ENCODE peak calls at places on chromosomes 6 and 20, in ten cellular contexts. Y is RWPE1, T is spleen, J is endothelial cell of umbilical vein, Q is HCT116, K is tibial artery, M is astrocyte, B is GM12878, H is colonic mucosa, I is Peyer's patch. A is an unnamed sample.
A peak's percentile ranks its signal among the peaks of the same experiment; 100 is the strongest.

GRCh38 chr6:128208851-128209580 is 308.2 kb upstream of the THEMIS start:
- DNase-seq in H (no peak), I (no peak), B (no peak), Q (no peak), T (no peak), Y (peak; percentile 42), J (peak; percentile 24), K (no peak), M (peak; percentile 69), A (peak; percentile 62)

GRCh38 chr6:75493400-75494064 is at the start of gene FILIP1:
- DNase-seq in H (no peak), Q (no peak), J (no peak), K (peak; percentile 80), M (no peak), Y (no peak), T (no peak), I (no peak), B (no peak), A (peak; percentile 87)

GRCh38 chr20:2210646-2211556 is 84.9 kb upstream of the TGM3 start:
- DNase-seq in I (no peak), T (no peak), J (peak; percentile 52), Y (peak; percentile 59), H (peak; percentile 31), B (no peak), K (no peak), Q (no peak), M (peak; percentile 65), A (peak; percentile 53)

GRCh38 chr6:26420607-26421235 is 18.6 kb downstream of the BTN3A1 start:
- DNase-seq in H (peak; percentile 49), K (no peak), M (peak; percentile 33), T (no peak), Y (peak; percentile 17), I (no peak), Q (peak; percentile 35), J (peak; percentile 54), B (no peak), A (peak; percentile 31)

GRCh38 chr20:483791-484644 is 21.7 kb upstream of the TBC1D20 start:
- DNase-seq in M (no peak), B (no peak), Y (no peak), Q (no peak), H (no peak), T (no peak), K (peak; percentile 72), J (peak; percentile 2), I (no peak), A (no peak)

GRCh38 chr6:106751501-106752252 is 122.3 kb downstream of the QRSL1 start:
- DNase-seq in Q (no peak), T (no peak), H (peak; percentile 69), I (no peak), B (no peak), J (no peak), Y (peak; percentile 98), M (peak; percentile 4), K (no peak), A (no peak)

GRCh38 chr20:57621426-57622200 is 1.4 kb upstream of the ZBP1 start:
- DNase-seq in K (peak; percentile 51), T (no peak), H (peak; percentile 20), J (no peak), M (no peak), Y (peak; percentile 38), I (no peak), Q (no peak), B (no peak), A (no peak)

GRCh38 chr20:24100370-24101011 is 111.9 kb upstream of the GGTLC1 start:
- DNase-seq in M (no peak), T (no peak), H (peak; percentile 40), I (no peak), Q (peak; percentile 18), Y (peak; percentile 13), B (no peak), J (peak; percentile 64), K (no peak), A (peak; percentile 76)

GRCh38 chr6:170124836-170125235 is 166.0 kb downstream of the DLL1 start:
- DNase-seq in Y (peak; percentile 86), H (peak; percentile 25), M (no peak), B (no peak), Q (no peak), I (peak; percentile 49), T (peak; percentile 51), J (no peak), K (peak; percentile 19), A (no peak)

GRCh38 chr6:134379086-134379485 is 61.2 kb upstream of the SGK1 start:
- DNase-seq in B (peak; percentile 72), T (no peak), J (no peak), I (peak; percentile 71), H (peak; percentile 88), Y (peak; percentile 60), M (no peak), Q (peak; percentile 73), K (no peak), A (no peak)

GRCh38 chr20:24425523-24425922 is 43.9 kb upstream of the SYNDIG1 start:
- DNase-seq in B (no peak), Q (no peak), Y (no peak), K (no peak), J (no peak), M (no peak), H (no peak), T (no peak), I (no peak), A (no peak)

GRCh38 chr6:44058617-44059358 is 68.5 kb downstream of the MRPL14 start:
- DNase-seq in T (peak; percentile 85), K (peak; percentile 91), J (peak; percentile 95), I (no peak), H (peak; percentile 63), Q (peak; percentile 88), M (peak; percentile 100), Y (peak; percentile 93), B (no peak), A (peak; percentile 100)

GRCh38 chr20:59525500-59526241 is 78.7 kb upstream of the PHACTR3 start:
- DNase-seq in B (no peak), H (peak; percentile 54), Q (peak; percentile 29), I (peak; percentile 65), M (no peak), T (no peak), Y (peak; percentile 78), J (peak; percentile 52), K (no peak), A (peak; percentile 40)

GRCh38 chr20:6636209-6637159 is 131.0 kb upstream of the BMP2 start:
- DNase-seq in I (no peak), Q (no peak), T (no peak), M (peak; percentile 58), B (no peak), Y (peak; percentile 75), H (peak; percentile 51), J (peak; percentile 85), K (no peak), A (peak; percentile 69)

GRCh38 chr20:6635034-6635736 is 132.3 kb upstream of the BMP2 start:
- DNase-seq in M (peak; percentile 55), Q (no peak), K (no peak), I (no peak), B (no peak), Y (no peak), H (no peak), T (no peak), J (no peak), A (no peak)

GRCh38 chr20:6630494-6630893 is 137.0 kb upstream of the BMP2 start:
- DNase-seq in I (no peak), T (no peak), H (no peak), B (no peak), K (no peak), Q (no peak), Y (no peak), M (no peak), J (peak; percentile 34), A (no peak)

GRCh38 chr20:6629564-6629963 is 137.9 kb upstream of the BMP2 start:
- DNase-seq in B (no peak), I (no peak), Q (no peak), T (no peak), M (no peak), J (no peak), K (no peak), Y (no peak), H (no peak), A (no peak)

GRCh38 chr20:6632187-6632586 is 135.3 kb upstream of the BMP2 start:
- DNase-seq in B (no peak), J (no peak), M (peak; percentile 77), Q (no peak), T (no peak), I (peak; percentile 64), Y (peak; percentile 30), H (no peak), K (no peak), A (peak; percentile 43)
- TF ChIP-seq CTCF in B (no peak), J (no peak), M (no peak), Q (no peak), T (no peak), I (no peak), Y (no peak), H (no peak), K (no peak), A (no peak)

DNA sequence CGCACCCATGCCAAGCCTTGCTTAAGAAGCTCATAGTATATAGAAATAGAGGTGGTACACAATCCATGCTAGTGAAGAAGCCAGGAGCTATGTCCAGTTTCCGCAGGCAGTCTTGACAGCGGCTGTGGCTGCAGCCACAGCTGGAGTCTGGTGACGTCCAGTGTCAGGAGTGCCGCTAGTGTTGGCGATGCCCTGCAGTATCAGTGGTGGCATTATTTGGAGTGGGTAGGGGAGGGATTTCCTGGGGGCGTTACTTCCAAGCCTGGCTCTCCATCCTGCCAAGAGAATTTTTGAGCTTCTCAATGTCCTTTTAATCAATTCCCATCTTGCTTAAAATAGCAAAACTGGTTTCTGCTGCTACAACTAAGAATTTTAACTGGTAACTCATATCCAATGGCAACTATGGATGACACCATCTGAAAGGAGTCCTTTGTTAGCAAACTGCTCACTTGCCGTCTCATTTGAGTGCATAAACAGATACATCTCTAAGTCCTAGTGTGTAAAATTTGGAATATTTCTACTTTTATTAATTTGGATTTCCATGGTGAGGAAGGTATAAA is 44.4 kb upstream of the PXDC1 start:
- DNase-seq in K (no peak), H (no peak), I (no peak), Y (no peak), M (no peak), Q (no peak), B (no peak), J (peak; percentile 14), T (no peak), A (no peak)
- H3K27ac ChIP-seq in K (no peak overlapping the region), H (no peak overlapping the region), I (no peak overlapping the region), Y (peak overlapping the region; percentile 57), M (no peak overlapping the region), Q (no peak overlapping the region), B (no peak overlapping the region), J (peak overlapping the region; percentile 100), T (peak overlapping the region; percentile 72), A (no peak overlapping the region)

DNA sequence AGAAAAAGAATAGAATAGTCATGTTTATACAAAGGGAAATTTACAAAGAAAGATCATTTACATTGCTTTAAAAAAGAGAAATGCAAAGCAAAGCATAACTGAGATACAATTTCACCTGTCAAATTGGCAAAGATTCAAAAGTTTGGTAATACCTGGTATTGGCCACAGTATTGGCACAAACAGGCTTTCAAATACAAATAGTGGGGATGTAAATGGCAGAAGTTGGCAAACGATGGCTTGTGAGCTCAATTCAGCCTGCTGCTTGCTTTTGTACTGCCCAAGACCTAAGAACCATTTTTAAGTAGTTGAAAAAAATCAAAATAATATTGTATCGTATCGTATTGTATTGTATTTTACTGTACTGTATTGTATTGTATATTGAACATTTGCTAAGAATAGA is 194.5 kb upstream of the JAG1 start:
- DNase-seq in K (no peak), Y (no peak), B (no peak), J (no peak), H (no peak), I (no peak), Q (no peak), T (no peak), M (no peak), A (no peak)
- TF ChIP-seq CTCF in K (no peak), Y (no peak), B (no peak), J (no peak), H (no peak), I (no peak), Q (no peak), T (no peak), M (no peak), A (no peak)

GRCh38 chr20:32585011-32585518 is at the start of gene NOL4L:
- DNase-seq in K (no peak), H (no peak), M (no peak), I (no peak), B (no peak), Q (no peak), T (peak; percentile 85), Y (peak; percentile 36), J (no peak), A (no peak)
- H3K27ac ChIP-seq in K (no peak within 1 kb of the TSS), H (no peak within 1 kb of the TSS), M (no peak within 1 kb of the TSS), I (peak within 1 kb of the TSS; percentile 67), B (no peak within 1 kb of the TSS), Q (peak within 1 kb of the TSS; percentile 66), T (peak within 1 kb of the TSS; percentile 89), Y (no peak within 1 kb of the TSS), J (no peak within 1 kb of the TSS), A (no peak within 1 kb of the TSS)